ENCODE peak calls at places on chromosomes 4 and X, in six cellular contexts. W is Panc1, F is prostate gland, G is upper lobe of left lung, Y is endothelial cell of umbilical vein, U is GM23338. O is an unnamed sample.

GRCh38 chr4:8709729-8710360 is 117.3 kb downstream of the CPZ start:
- DNase-seq in W (no peak), F (no peak), G (no peak), Y (no peak), U (no peak), O (no peak)

GRCh38 chr4:145679991-145680455 is at the start of gene C4orf51:
- DNase-seq in W (no peak), F (peak; percentile 4), G (no peak), Y (peak; percentile 78), U (no peak), O (no peak)

GRCh38 chr4:79213702-79214101 is 112.2 kb downstream of the NAA11 start:
- DNase-seq in W (no peak), F (no peak), G (no peak), Y (no peak), U (no peak), O (no peak)

GRCh38 chrX:22433292-22434070 is 160.8 kb downstream of the CBLL2 start:
- DNase-seq in W (no peak), F (no peak), G (no peak), Y (no peak), U (no peak), O (no peak)

GRCh38 chr4:176883681-176884418 is 91.1 kb upstream of the VEGFC start:
- DNase-seq in W (peak; percentile 74), F (no peak), G (no peak), Y (peak; percentile 76), U (no peak), O (no peak)

GRCh38 chrX:150308532-150309157 is 54.5 kb upstream of the MAMLD1 start:
- DNase-seq in W (no peak), F (no peak), G (no peak), Y (no peak), U (no peak), O (no peak)

GRCh38 chr4:116838609-116839008 is 246.8 kb downstream of the TRAM1L1 start:
- DNase-seq in W (no peak), F (no peak), G (no peak), Y (no peak), U (no peak), O (no peak)

GRCh38 chr4:38132140-38132673 is 172.0 kb downstream of the PTTG2 start:
- DNase-seq in W (no peak), F (no peak), G (no peak), Y (peak; percentile 92), U (peak; percentile 48), O (no peak)

GRCh38 chr4:168096444-168096784 is 4.1 kb downstream of the ANXA10 start:
- DNase-seq in W (no peak), F (no peak), G (no peak), Y (no peak), U (no peak), O (no peak)

GRCh38 chrX:154546354-154547244 is at the start of gene G6PD:
- DNase-seq in W (no peak), F (peak; percentile 49), G (peak; percentile 97), Y (peak; percentile 51), U (peak; percentile 72), O (no peak)

GRCh38 chrX:2500681-2501151 is at the start of the genes DHRSX and ZBED1:
- DNase-seq in W (no peak), F (no peak), G (peak; percentile 94), Y (no peak), U (no peak), O (peak; percentile 13)
- TF ChIP-seq POLR2AphosphoS5 in W (no peak), F (no peak), G (no peak), Y (peak; percentile 70), U (peak; percentile 23), O (no peak)

DNA sequence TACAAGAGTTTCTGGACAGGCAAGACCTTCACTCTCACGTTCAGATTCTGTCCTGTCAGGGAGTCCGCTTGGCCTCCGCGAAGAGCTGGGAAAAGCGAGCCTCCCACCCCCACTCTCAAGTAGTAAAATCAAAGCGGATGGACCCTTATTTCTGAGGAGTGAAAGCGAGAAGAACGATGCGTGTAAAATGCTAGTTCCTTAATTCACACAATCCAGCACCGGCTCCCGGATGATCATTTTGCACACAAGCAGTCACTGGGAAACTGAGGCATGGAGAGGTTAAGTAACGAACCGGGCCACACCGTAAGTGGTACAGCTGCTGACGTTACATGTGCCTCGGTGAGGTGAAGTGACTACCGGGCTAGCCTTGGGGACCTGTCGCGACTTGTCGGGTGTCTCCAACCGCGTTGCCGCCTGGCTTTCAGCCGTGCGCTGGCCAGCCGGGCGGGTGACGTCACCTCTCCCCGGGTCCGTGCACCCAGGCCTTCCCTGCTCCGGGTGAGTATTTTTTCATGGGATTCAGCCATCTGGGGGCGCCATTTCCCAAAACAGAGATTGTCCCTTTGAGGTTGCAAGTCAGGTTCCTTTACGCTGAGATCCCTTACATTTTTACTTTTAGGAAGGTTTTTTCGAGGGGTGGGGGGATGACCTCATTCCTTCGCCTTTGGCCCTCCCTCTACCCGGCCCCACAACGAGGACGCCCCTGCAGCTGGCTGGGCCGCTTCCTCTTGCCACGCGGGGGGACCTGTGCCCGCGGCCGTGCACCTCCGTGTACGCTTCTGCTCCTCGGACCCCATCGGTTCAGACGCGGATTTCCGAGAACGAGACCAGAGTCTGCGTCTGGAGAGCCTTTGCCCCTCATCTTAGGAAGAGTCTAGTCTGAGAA is 3.4 kb upstream of the SFRP2 start:
- DNase-seq in W (no peak), F (no peak), G (peak; percentile 87), Y (no peak), U (peak; percentile 96), O (no peak)
- TF ChIP-seq POLR2AphosphoS5 in W (no peak), F (no peak), G (no peak), Y (no peak), U (peak; percentile 37), O (no peak)

GRCh38 chr4:102827674-102828496 is 534 bp upstream of the UBE2D3 start:
- DNase-seq in W (peak; percentile 97), F (peak; percentile 99), G (peak; percentile 95), Y (peak; percentile 100), U (peak; percentile 100), O (peak; percentile 99)
- TF ChIP-seq POLR2AphosphoS5 in W (peak; percentile 60), F (peak; percentile 98), G (peak; percentile 80), Y (peak; percentile 11), U (peak; percentile 95), O (peak; percentile 50)

GRCh38 chr4:152479428-152480026 is 56.4 kb downstream of the FBXW7 start:
- DNase-seq in W (no peak), F (no peak), G (no peak), Y (peak; percentile 37), U (no peak), O (no peak)

GRCh38 chr4:152480356-152480755 is 55.5 kb downstream of the FBXW7 start:
- DNase-seq in W (no peak), F (no peak), G (no peak), Y (no peak), U (no peak), O (no peak)

GRCh38 chr4:152478456-152479237 is 57.2 kb downstream of the FBXW7 start:
- DNase-seq in W (no peak), F (no peak), G (no peak), Y (no peak), U (no peak), O (no peak)

GRCh38 chr4:152482211-152482610 is 53.7 kb downstream of the FBXW7 start:
- DNase-seq in W (no peak), F (no peak), G (no peak), Y (no peak), U (no peak), O (no peak)

DNA sequence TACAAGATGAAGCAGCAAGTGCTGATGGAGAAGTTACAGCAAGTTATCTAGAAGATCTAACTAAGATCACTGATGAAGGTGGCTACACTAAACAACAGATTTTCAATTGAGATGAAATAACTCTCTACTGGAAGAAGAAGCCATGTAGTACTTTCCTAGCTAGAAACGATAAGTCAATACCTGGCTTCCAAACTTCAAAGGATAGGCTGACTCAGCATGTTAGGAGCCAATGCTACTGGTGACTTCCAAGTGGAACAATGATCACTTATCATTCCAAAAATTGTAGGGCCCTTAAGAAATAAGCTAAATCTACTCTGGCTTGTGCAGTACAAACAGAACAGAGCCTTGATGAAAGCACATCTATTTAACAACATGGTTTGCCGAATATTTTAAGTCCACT is 55.0 kb downstream of the FBXW7 start:
- DNase-seq in W (no peak), F (no peak), G (no peak), Y (no peak), U (no peak), O (no peak)
- TF ChIP-seq POLR2AphosphoS5 in W (no peak), F (no peak), G (no peak), Y (no peak), U (no peak), O (no peak)

DNA sequence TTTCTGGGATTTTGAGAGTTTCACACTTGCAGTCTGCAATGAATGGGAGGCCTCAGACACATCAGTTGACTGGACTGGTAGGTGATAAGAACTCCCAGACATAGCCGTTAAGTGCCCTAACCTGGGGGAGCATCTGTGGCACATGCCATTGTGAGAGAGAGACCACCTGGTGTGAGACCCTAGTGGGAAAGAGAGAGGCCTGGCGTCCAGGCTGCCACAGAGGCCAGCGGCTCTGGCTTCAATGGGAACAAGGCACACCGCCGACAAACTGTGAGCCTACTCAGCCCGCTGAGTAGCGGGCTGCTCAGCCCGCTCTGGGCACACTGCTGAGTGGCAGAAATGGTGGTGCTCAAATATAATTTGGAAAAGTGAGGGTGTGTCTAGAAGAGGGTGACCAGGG is 34.0 kb downstream of the PHKA2 start:
- DNase-seq in W (no peak), F (no peak), G (no peak), Y (no peak), U (no peak), O (no peak)
- TF ChIP-seq POLR2AphosphoS5 in W (no peak), F (no peak), G (no peak), Y (no peak), U (no peak), O (no peak)

GRCh38 chr4:182880387-182881356 is 36.5 kb downstream of the DCTD start:
- DNase-seq in W (no peak), F (peak; percentile 31), G (no peak), Y (no peak), U (no peak), O (no peak)
- TF ChIP-seq POLR2AphosphoS5 in W (no peak), F (no peak), G (no peak), Y (no peak), U (no peak), O (no peak)

DNA sequence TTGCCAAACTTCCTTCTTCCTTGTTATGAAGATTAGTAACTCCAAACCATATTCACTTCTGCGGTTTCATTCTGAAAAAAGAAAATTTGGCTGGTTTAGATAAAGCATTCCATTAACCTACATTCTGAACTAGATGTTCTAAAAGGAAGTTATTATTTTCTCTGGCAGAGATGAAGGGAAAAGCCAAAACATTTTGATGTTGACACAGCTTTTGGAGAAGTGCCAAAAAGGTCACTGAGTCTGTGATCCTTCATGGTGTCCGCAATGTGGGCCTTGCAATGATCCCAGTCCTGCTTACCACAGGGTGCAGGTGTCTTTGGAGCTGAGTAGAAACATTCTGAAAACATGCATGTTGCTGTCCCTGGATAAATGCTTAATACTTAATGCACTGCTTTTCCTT is 36.0 kb downstream of the CXCL8 start:
- DNase-seq in W (peak; percentile 2), F (peak; percentile 32), G (no peak), Y (peak; percentile 97), U (no peak), O (peak; percentile 37)
- TF ChIP-seq POLR2AphosphoS5 in W (no peak), F (peak; percentile 66), G (peak; percentile 30), Y (peak; percentile 77), U (no peak), O (no peak)

O was measured in HL-60.